ENCODE peak calls at places on chromosomes 2 and 18, in ten cellular contexts. D is B cell, Y is body of pancreas, V is IMR-90, W is kidney epithelial cell, S is endothelial cell, C is kidney, L is upper lobe of left lung, B is adrenal gland, N is fibroblast of lung. U is an unnamed sample.

GRCh38 chr2:106098081-106098480 is 96.0 kb downstream of the UXS1 start:
- DNase-seq in L (no peak), C (no peak), W (no peak), N (no peak), B (no peak), V (no peak), Y (no peak), S (peak), D (no peak), U (no peak)

GRCh38 chr2:160222546-160223281 is 22.6 kb upstream of the ITGB6 start:
- DNase-seq in V (no peak), N (no peak), Y (no peak), W (no peak), C (no peak), L (no peak), D (no peak), B (no peak), S (no peak), U (no peak)

GRCh38 chr2:39228413-39229209 is 15.2 kb downstream of the CDKL4 start:
- DNase-seq in W (no peak), C (no peak), V (no peak), B (no peak), L (no peak), Y (no peak), N (peak), S (no peak), D (no peak), U (no peak)

GRCh38 chr2:134540954-134541353 is 177.8 kb downstream of the TMEM163 start:
- DNase-seq in S (no peak), Y (no peak), D (no peak), B (no peak), W (no peak), C (no peak), N (no peak), V (no peak), L (no peak), U (no peak)

GRCh38 chr18:58158008-58158407 is 114.0 kb downstream of the NEDD4L start:
- DNase-seq in B (no peak), L (no peak), C (no peak), W (no peak), S (no peak), N (no peak), V (peak), Y (no peak), D (no peak), U (no peak)

GRCh38 chr18:35478520-35479435 is 19.0 kb downstream of the INO80C start:
- DNase-seq in W (peak), S (no peak), B (peak), N (peak), C (no peak), Y (no peak), V (peak), D (no peak), L (peak), U (peak)

GRCh38 chr2:17328161-17328560 is 190.1 kb downstream of the RAD51AP2 start:
- DNase-seq in V (no peak), C (no peak), Y (no peak), W (no peak), S (no peak), L (no peak), N (no peak), B (no peak), D (no peak), U (no peak)

GRCh38 chr2:54599914-54600313 is 123.5 kb upstream of the EML6 start:
- DNase-seq in C (peak), B (peak), N (peak), W (no peak), L (peak), S (no peak), Y (peak), D (no peak), V (no peak), U (no peak)

GRCh38 chr18:48990497-48991298 is 39.9 kb upstream of the SMAD7 start:
- DNase-seq in S (no peak), W (peak), Y (no peak), D (no peak), V (peak), N (peak), B (peak), C (peak), L (no peak), U (no peak)

GRCh38 chr18:76416935-76417334 is 78.1 kb downstream of the ZNF516 start:
- DNase-seq in L (no peak), V (peak), B (peak), N (peak), Y (no peak), S (no peak), D (no peak), C (peak), W (no peak), U (no peak)

GRCh38 chr18:61001138-61001537 is 332.1 kb upstream of the CDH20 start:
- DNase-seq in S (no peak), W (no peak), N (no peak), V (no peak), C (no peak), L (no peak), B (no peak), Y (no peak), D (no peak), U (no peak)

GRCh38 chr2:221570321-221571107 is 1.6 kb downstream of the EPHA4 start:
- DNase-seq in W (no peak), L (no peak), N (peak), V (peak), C (peak), B (no peak), S (peak), D (peak), Y (no peak), U (peak)

GRCh38 chr2:100630473-100630977 is 67.7 kb downstream of the PDCL3 start:
- DNase-seq in V (no peak), C (no peak), S (no peak), Y (no peak), L (no peak), W (no peak), D (no peak), N (no peak), B (no peak), U (no peak)

GRCh38 chr2:83695530-83695929 is 763.5 kb downstream of the SUCLG1 start:
- DNase-seq in S (no peak), L (no peak), V (no peak), Y (no peak), D (no peak), W (no peak), B (no peak), N (no peak), C (no peak), U (no peak)

GRCh38 chr2:15864176-15864769 is 76.1 kb upstream of the MYCN start:
- DNase-seq in D (no peak), C (no peak), B (no peak), N (no peak), Y (no peak), L (no peak), V (no peak), W (no peak), S (no peak), U (no peak)

GRCh38 chr18:45664824-45665763 is 49.8 kb downstream of the SLC14A2 start:
- DNase-seq in S (peak), C (no peak), Y (peak), D (peak), V (peak), N (peak), B (peak), L (peak), W (peak), U (peak)

GRCh38 chr2:64522843-64523428 is 1.2 kb upstream of the AFTPH start:
- DNase-seq in C (no peak), V (peak), W (peak), D (peak), N (peak), S (peak), L (peak), B (peak), Y (peak), U (peak)

GRCh38 chr2:25567406-25567805 is 106.0 kb downstream of the DTNB start:
- DNase-seq in B (no peak), W (no peak), Y (no peak), D (peak), N (peak), V (peak), S (no peak), C (no peak), L (no peak), U (peak)

GRCh38 chr2:154261473-154262027 is 389.8 kb downstream of the GALNT13 start:
- DNase-seq in W (no peak), Y (no peak), D (no peak), S (no peak), N (no peak), B (no peak), C (no peak), L (no peak), V (no peak), U (no peak)

GRCh38 chr2:224141304-224141703 is 102.2 kb upstream of the SERPINE2 start:
- DNase-seq in W (no peak), Y (no peak), S (no peak), D (no peak), N (no peak), C (no peak), B (no peak), V (no peak), L (no peak), U (no peak)

GRCh38 chr2:224146356-224147160 is 107.5 kb upstream of the SERPINE2 start:
- DNase-seq in S (no peak), D (no peak), W (no peak), C (no peak), L (no peak), B (no peak), V (no peak), Y (no peak), N (no peak), U (no peak)

GRCh38 chr2:224143521-224143920 is 104.4 kb upstream of the SERPINE2 start:
- DNase-seq in C (no peak), D (no peak), N (peak), V (no peak), B (no peak), Y (no peak), L (no peak), S (no peak), W (no peak), U (no peak)

GRCh38 chr2:224145751-224146355 is 106.8 kb upstream of the SERPINE2 start:
- DNase-seq in B (no peak), C (no peak), N (peak), L (no peak), D (no peak), V (peak), W (peak), S (no peak), Y (no peak), U (no peak)

DNA sequence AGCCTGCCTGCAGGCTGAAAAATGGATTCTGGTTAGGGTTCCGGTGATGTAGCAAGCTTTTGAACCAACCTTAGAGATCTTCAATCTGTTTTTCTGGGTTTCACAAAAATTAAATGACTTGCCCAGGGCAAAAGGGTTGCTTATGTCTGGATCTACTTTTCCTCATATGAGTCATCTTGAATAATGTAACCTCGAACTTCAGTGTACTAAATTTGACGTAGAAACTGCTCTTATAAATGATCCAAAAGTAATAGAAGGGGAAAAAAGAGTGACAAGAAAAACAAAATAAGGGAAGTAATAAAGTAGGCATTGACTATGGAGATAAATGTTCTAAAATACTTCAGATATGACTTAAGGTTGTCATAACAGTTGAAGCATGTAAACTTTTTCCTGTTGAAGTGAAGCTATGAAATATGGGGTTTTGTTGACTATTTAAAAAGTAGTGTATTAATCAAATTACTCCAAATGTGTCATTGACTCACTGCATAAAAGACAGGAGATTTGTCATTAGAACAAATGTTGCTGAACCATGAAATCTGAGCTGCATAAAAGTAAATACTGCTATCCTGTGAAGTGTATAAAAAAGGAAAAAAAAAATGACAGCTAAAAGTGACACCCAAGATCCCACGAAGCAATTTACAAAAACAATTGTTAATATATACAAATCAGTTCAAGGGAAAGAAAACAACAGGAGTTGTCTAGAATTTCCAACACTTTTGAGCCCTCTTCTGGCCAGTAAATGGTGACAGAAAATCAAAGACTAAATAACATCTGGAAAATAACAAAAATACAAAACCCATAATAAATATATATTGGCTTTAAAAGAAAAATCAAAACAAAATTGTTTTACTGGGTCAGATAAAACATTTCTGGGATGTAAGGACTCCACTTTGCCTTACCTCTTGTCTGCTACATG is 103.6 kb upstream of the SERPINE2 start:
- DNase-seq in D (no peak), L (no peak), S (no peak), Y (no peak), W (no peak), V (peak), C (no peak), B (no peak), N (peak), U (no peak)
- TF ChIP-seq CTCF in D (no peak), L (no peak), S (no peak), Y (no peak), W (no peak), V (no peak), C (no peak), B (no peak), N (no peak), U (no peak)

DNA sequence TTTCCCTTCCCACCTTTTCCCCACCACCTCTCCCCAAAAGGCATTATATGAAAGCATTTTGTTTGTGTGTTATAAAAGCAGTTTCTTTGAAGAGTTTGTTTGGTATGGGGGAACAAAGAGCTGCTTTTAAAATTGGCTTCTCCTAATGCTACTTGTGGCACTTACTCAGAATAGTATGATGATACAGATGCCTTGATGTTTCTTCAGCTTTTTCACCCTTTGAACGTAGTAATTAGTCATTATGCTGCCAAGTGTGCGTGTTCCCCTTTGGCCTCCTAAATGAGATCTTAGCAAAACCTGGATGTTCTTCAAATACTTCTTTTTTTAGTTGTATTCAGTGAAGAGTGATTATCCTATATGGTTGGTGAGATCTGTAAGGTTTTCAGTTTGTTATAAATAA is 183.4 kb downstream of the PTGR3 start:
- DNase-seq in N (no peak), V (no peak), Y (no peak), L (no peak), B (no peak), S (no peak), C (no peak), W (no peak), D (no peak), U (no peak)
- TF ChIP-seq CTCF in N (no peak), V (no peak), Y (no peak), L (no peak), B (no peak), S (no peak), C (no peak), W (no peak), D (no peak), U (no peak)

DNA sequence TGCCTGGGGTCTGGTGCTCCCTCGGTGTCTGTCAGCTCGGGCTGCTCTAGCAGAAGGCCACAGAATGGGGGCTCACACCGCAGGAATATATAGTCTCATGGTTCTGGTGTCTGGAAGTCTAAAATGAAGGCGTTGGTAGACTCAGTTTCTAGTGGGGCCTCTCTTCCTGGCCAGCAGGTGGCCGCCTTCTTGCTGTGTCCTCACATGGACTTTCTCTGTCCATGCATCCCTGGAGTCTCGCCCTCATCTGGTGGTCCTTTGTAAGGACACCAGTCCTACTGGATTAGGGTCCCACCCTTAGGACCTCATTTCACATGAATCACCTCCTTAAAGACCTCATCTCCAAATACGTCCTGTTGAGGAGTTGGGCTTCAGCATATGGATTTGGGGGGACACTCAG is 65.7 kb downstream of the RRM2 start:
- DNase-seq in D (no peak), V (peak), W (no peak), N (peak), C (no peak), S (peak), B (no peak), L (no peak), Y (peak), U (no peak)
- TF ChIP-seq CTCF in D (no peak), V (peak), W (peak), N (peak), C (peak), S (peak), B (no peak), L (no peak), Y (peak), U (no peak)

DNA sequence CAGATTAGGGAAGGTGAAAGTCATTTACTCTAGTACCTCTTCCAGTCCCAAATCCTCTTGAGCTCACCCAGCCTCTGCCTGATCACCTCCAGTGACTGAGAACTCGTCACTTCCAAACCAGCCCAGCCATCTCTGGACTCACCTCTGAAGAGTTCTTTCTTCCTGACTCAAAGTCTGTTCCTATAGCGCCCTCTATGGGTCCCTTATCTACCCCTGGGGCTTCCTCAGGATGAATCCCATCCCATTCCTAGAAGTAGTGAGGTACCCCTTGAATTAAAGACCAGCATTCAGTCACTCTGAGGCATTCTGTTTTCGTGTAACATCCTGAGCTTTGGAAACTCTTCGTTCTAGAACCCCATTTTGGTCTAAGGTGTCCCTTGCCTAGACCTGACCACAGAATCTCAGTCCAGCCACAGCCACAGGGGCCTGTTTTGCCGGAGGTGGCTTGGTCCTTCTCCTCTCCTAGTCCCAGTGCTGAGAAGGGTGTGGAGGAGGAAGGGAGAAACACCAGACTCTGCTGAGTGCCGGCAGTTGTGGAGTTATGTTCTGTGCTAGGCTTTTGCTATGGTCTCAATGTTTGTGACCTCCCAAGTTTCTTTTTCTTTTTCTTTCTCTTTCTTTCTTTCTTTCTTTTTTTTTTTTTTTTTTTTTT is 32.7 kb downstream of the SIX3 start:
- DNase-seq in B (no peak), N (peak), L (no peak), W (no peak), C (no peak), V (peak), S (peak), Y (no peak), D (no peak), U (no peak)
- TF ChIP-seq CTCF in B (no peak), N (peak), L (no peak), W (peak), C (no peak), V (peak), S (peak), Y (no peak), D (no peak), U (peak)